ENCODE peak calls at places on chromosomes 4 and X, in ten cellular contexts. One of them, this sample, is unnamed. For H3K36me3, the result is how much of the 10 kb centered on the place peaks cover.

GRCh38 chrX:46407753-46408130 is 137.5 kb downstream of the ZNF674 start:
- DNase-seq in IMR-90: peak
- DNase-seq in K562: no peak
- DNase-seq in HepG2: no peak
- DNase-seq in H1: no peak
- DNase-seq in GM23248: peak
- DNase-seq in mammary epithelial cell: no peak
- DNase-seq in fibroblast of lung: peak
- DNase-seq in MM.1S: no peak
- DNase-seq in DND-41: no peak
- DNase-seq in this sample: peak

GRCh38 chr4:10722957-10723356 is 38.4 kb upstream of the CLNK start:
- DNase-seq in GM23248: no peak
- DNase-seq in K562: no peak
- DNase-seq in HepG2: no peak
- DNase-seq in IMR-90: no peak
- DNase-seq in H1: no peak
- DNase-seq in fibroblast of lung: no peak
- DNase-seq in mammary epithelial cell: no peak
- DNase-seq in DND-41: no peak
- DNase-seq in MM.1S: peak
- DNase-seq in this sample: no peak

GRCh38 chr4:156098846-156099245 is 145.2 kb upstream of the CTSO start:
- DNase-seq in HepG2: no peak
- DNase-seq in K562: no peak
- DNase-seq in H1: no peak
- DNase-seq in MM.1S: no peak
- DNase-seq in IMR-90: no peak
- DNase-seq in DND-41: no peak
- DNase-seq in mammary epithelial cell: no peak
- DNase-seq in fibroblast of lung: no peak
- DNase-seq in GM23248: no peak
- DNase-seq in this sample: peak

GRCh38 chrX:103535206-103535605 is 15.9 kb upstream of the RAB40A start:
- DNase-seq in GM23248: no peak
- DNase-seq in HepG2: no peak
- DNase-seq in mammary epithelial cell: no peak
- DNase-seq in IMR-90: no peak
- DNase-seq in K562: no peak
- DNase-seq in H1: no peak
- DNase-seq in DND-41: no peak
- DNase-seq in MM.1S: no peak
- DNase-seq in fibroblast of lung: no peak
- DNase-seq in this sample: no peak

GRCh38 chr4:87122252-87122651 is 98.2 kb downstream of the KLHL8 start:
- DNase-seq in H1: no peak
- DNase-seq in fibroblast of lung: peak
- DNase-seq in DND-41: no peak
- DNase-seq in GM23248: no peak
- DNase-seq in MM.1S: no peak
- DNase-seq in HepG2: no peak
- DNase-seq in mammary epithelial cell: peak
- DNase-seq in IMR-90: peak
- DNase-seq in K562: no peak
- DNase-seq in this sample: no peak

GRCh38 chrX:153844509-153845082 is 14.3 kb upstream of the PDZD4 start:
- DNase-seq in IMR-90: no peak
- DNase-seq in DND-41: no peak
- DNase-seq in GM23248: no peak
- DNase-seq in MM.1S: no peak
- DNase-seq in HepG2: no peak
- DNase-seq in fibroblast of lung: no peak
- DNase-seq in K562: no peak
- DNase-seq in H1: no peak
- DNase-seq in mammary epithelial cell: no peak
- DNase-seq in this sample: no peak

GRCh38 chr4:142705820-142706219 is 140.3 kb downstream of the INPP4B start:
- DNase-seq in MM.1S: no peak
- DNase-seq in K562: no peak
- DNase-seq in IMR-90: no peak
- DNase-seq in fibroblast of lung: no peak
- DNase-seq in HepG2: no peak
- DNase-seq in mammary epithelial cell: no peak
- DNase-seq in H1: no peak
- DNase-seq in GM23248: peak
- DNase-seq in DND-41: no peak
- DNase-seq in this sample: no peak

GRCh38 chrX:150980711-150981110 is 2.4 kb upstream of the HMGB3 start:
- DNase-seq in H1: no peak
- DNase-seq in mammary epithelial cell: no peak
- DNase-seq in DND-41: no peak
- DNase-seq in IMR-90: no peak
- DNase-seq in GM23248: no peak
- DNase-seq in MM.1S: no peak
- DNase-seq in HepG2: no peak
- DNase-seq in fibroblast of lung: no peak
- DNase-seq in K562: no peak
- DNase-seq in this sample: no peak

GRCh38 chr4:185412412-185412811 is 13.4 kb downstream of the UFSP2 start:
- DNase-seq in mammary epithelial cell: no peak
- DNase-seq in DND-41: no peak
- DNase-seq in GM23248: peak
- DNase-seq in MM.1S: peak
- DNase-seq in IMR-90: peak
- DNase-seq in fibroblast of lung: no peak
- DNase-seq in HepG2: no peak
- DNase-seq in H1: no peak
- DNase-seq in K562: no peak
- DNase-seq in this sample: no peak

GRCh38 chr4:41832961-41833360 is 84.4 kb upstream of the PHOX2B start:
- DNase-seq in H1: no peak
- DNase-seq in K562: no peak
- DNase-seq in IMR-90: no peak
- DNase-seq in DND-41: no peak
- DNase-seq in fibroblast of lung: no peak
- DNase-seq in MM.1S: no peak
- DNase-seq in HepG2: no peak
- DNase-seq in GM23248: no peak
- DNase-seq in mammary epithelial cell: no peak
- DNase-seq in this sample: no peak

DNA sequence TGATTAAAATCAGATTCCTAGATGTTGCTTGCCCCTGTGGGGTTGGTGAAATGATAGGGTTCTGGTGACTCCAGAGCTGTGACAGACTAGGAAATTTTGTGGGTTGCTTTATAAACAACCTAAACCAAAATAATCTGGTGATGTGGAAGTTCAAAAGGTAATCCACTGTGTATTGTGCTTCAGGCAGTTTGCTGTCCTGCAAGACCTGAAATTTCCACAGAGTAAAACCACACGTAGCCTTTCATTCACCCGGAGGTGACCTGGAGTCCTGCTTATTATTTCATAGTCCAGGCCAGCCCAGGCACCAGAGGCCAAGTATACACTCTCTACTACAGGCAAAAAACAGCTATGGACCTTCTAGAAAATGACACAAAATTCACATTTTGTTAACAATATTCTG is 114.6 kb upstream of the CBR4 start:
- DNase-seq in HepG2: no peak
- DNase-seq in IMR-90: peak
- DNase-seq in mammary epithelial cell: peak
- DNase-seq in DND-41: no peak
- DNase-seq in fibroblast of lung: no peak
- DNase-seq in GM23248: no peak
- DNase-seq in H1: no peak
- DNase-seq in MM.1S: no peak
- DNase-seq in K562: no peak
- DNase-seq in this sample: no peak
- H3K36me3 ChIP-seq in HepG2: under half
- H3K36me3 ChIP-seq in IMR-90: under half
- H3K36me3 ChIP-seq in mammary epithelial cell: under half
- H3K36me3 ChIP-seq in DND-41: under half
- H3K36me3 ChIP-seq in fibroblast of lung: under half
- H3K36me3 ChIP-seq in GM23248: half or more
- H3K36me3 ChIP-seq in H1: under half
- H3K36me3 ChIP-seq in MM.1S: under half
- H3K36me3 ChIP-seq in K562: under half
- H3K36me3 ChIP-seq in this sample: half or more

GRCh38 chr4:5098176-5098575 is 46.9 kb downstream of the STK32B start:
- DNase-seq in HepG2: no peak
- DNase-seq in H1: no peak
- DNase-seq in mammary epithelial cell: no peak
- DNase-seq in K562: no peak
- DNase-seq in DND-41: no peak
- DNase-seq in fibroblast of lung: no peak
- DNase-seq in MM.1S: no peak
- DNase-seq in IMR-90: peak
- DNase-seq in GM23248: no peak
- DNase-seq in this sample: no peak
- H2AFZ ChIP-seq in HepG2: no peak
- H2AFZ ChIP-seq in H1: no peak
- H2AFZ ChIP-seq in mammary epithelial cell: no peak
- H2AFZ ChIP-seq in K562: no peak
- H2AFZ ChIP-seq in DND-41: no peak
- H2AFZ ChIP-seq in fibroblast of lung: no peak
- H2AFZ ChIP-seq in MM.1S: no peak
- H2AFZ ChIP-seq in IMR-90: no peak
- H2AFZ ChIP-seq in GM23248: no peak
- H2AFZ ChIP-seq in this sample: no peak

GRCh38 chrX:48918644-48919340 is at the start of gene PIM2:
- DNase-seq in HepG2: peak
- DNase-seq in IMR-90: peak
- DNase-seq in mammary epithelial cell: peak
- DNase-seq in DND-41: peak
- DNase-seq in MM.1S: peak
- DNase-seq in K562: peak
- DNase-seq in H1: peak
- DNase-seq in fibroblast of lung: peak
- DNase-seq in GM23248: peak
- DNase-seq in this sample: peak

GRCh38 chrX:48917139-48917980 is 1.5 kb downstream of the PIM2 start:
- DNase-seq in H1: peak
- DNase-seq in MM.1S: peak
- DNase-seq in GM23248: peak
- DNase-seq in K562: peak
- DNase-seq in fibroblast of lung: peak
- DNase-seq in IMR-90: peak
- DNase-seq in DND-41: peak
- DNase-seq in mammary epithelial cell: peak
- DNase-seq in HepG2: peak
- DNase-seq in this sample: peak

GRCh38 chrX:48919360-48919821 is 567 bp upstream of the PIM2 start:
- DNase-seq in mammary epithelial cell: no peak
- DNase-seq in IMR-90: no peak
- DNase-seq in MM.1S: peak
- DNase-seq in DND-41: no peak
- DNase-seq in HepG2: no peak
- DNase-seq in H1: no peak
- DNase-seq in GM23248: peak
- DNase-seq in K562: no peak
- DNase-seq in fibroblast of lung: no peak
- DNase-seq in this sample: peak

GRCh38 chrX:48919947-48920712 is 1.3 kb upstream of the PIM2 start:
- DNase-seq in HepG2: no peak
- DNase-seq in GM23248: no peak
- DNase-seq in fibroblast of lung: no peak
- DNase-seq in K562: peak
- DNase-seq in IMR-90: no peak
- DNase-seq in H1: no peak
- DNase-seq in DND-41: no peak
- DNase-seq in MM.1S: no peak
- DNase-seq in mammary epithelial cell: no peak
- DNase-seq in this sample: peak

DNA sequence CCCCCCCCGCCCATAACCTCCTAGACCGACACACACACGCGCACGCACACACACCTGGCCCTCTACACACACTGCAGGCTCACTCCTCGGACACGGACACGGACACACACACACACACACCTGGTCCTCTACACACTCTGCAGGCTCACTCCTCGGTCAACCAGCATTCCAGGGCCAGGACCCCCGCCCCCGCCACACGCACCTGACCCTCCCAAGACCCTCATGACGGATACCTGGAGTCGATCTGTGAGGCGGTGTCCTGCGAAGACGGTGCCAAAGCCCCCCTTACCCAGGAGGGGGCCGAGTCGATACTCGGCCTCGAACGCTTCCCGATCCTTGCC is 551 bp downstream of the PIM2 start:
- DNase-seq in IMR-90: no peak
- DNase-seq in DND-41: no peak
- DNase-seq in mammary epithelial cell: no peak
- DNase-seq in MM.1S: no peak
- DNase-seq in GM23248: no peak
- DNase-seq in HepG2: no peak
- DNase-seq in K562: no peak
- DNase-seq in H1: no peak
- DNase-seq in fibroblast of lung: no peak
- DNase-seq in this sample: no peak
- H3K36me3 ChIP-seq in IMR-90: under half
- H3K36me3 ChIP-seq in DND-41: under half
- H3K36me3 ChIP-seq in mammary epithelial cell: under half
- H3K36me3 ChIP-seq in MM.1S: under half
- H3K36me3 ChIP-seq in GM23248: under half
- H3K36me3 ChIP-seq in HepG2: under half
- H3K36me3 ChIP-seq in K562: half or more
- H3K36me3 ChIP-seq in H1: under half
- H3K36me3 ChIP-seq in fibroblast of lung: under half
- H3K36me3 ChIP-seq in this sample: under half

GRCh38 chr4:36288727-36289126 is 7.3 kb downstream of the DTHD1 start:
- DNase-seq in mammary epithelial cell: no peak
- DNase-seq in MM.1S: no peak
- DNase-seq in H1: no peak
- DNase-seq in GM23248: no peak
- DNase-seq in DND-41: no peak
- DNase-seq in fibroblast of lung: no peak
- DNase-seq in IMR-90: peak
- DNase-seq in K562: no peak
- DNase-seq in HepG2: no peak
- DNase-seq in this sample: peak

GRCh38 chr4:36283912-36284465 is 2.6 kb downstream of the DTHD1 start:
- DNase-seq in K562: no peak
- DNase-seq in H1: no peak
- DNase-seq in HepG2: no peak
- DNase-seq in IMR-90: no peak
- DNase-seq in MM.1S: no peak
- DNase-seq in fibroblast of lung: no peak
- DNase-seq in DND-41: no peak
- DNase-seq in mammary epithelial cell: no peak
- DNase-seq in GM23248: no peak
- DNase-seq in this sample: no peak

GRCh38 chr4:36286481-36286871 is 5.1 kb downstream of the DTHD1 start:
- DNase-seq in K562: no peak
- DNase-seq in fibroblast of lung: no peak
- DNase-seq in IMR-90: no peak
- DNase-seq in H1: no peak
- DNase-seq in mammary epithelial cell: no peak
- DNase-seq in DND-41: no peak
- DNase-seq in HepG2: no peak
- DNase-seq in MM.1S: no peak
- DNase-seq in GM23248: no peak
- DNase-seq in this sample: no peak

GRCh38 chr4:36281384-36282106 is at the start of gene DTHD1:
- DNase-seq in mammary epithelial cell: peak
- DNase-seq in IMR-90: no peak
- DNase-seq in HepG2: no peak
- DNase-seq in MM.1S: no peak
- DNase-seq in H1: no peak
- DNase-seq in DND-41: no peak
- DNase-seq in fibroblast of lung: no peak
- DNase-seq in K562: no peak
- DNase-seq in GM23248: no peak
- DNase-seq in this sample: no peak

GRCh38 chr4:36285784-36286480 is 4.5 kb downstream of the DTHD1 start:
- DNase-seq in fibroblast of lung: no peak
- DNase-seq in DND-41: peak
- DNase-seq in MM.1S: peak
- DNase-seq in K562: no peak
- DNase-seq in GM23248: no peak
- DNase-seq in HepG2: no peak
- DNase-seq in H1: no peak
- DNase-seq in mammary epithelial cell: peak
- DNase-seq in IMR-90: no peak
- DNase-seq in this sample: no peak
- H2AFZ ChIP-seq in fibroblast of lung: no peak
- H2AFZ ChIP-seq in DND-41: peak
- H2AFZ ChIP-seq in MM.1S: no peak
- H2AFZ ChIP-seq in K562: no peak
- H2AFZ ChIP-seq in GM23248: no peak
- H2AFZ ChIP-seq in HepG2: no peak
- H2AFZ ChIP-seq in H1: no peak
- H2AFZ ChIP-seq in mammary epithelial cell: peak
- H2AFZ ChIP-seq in IMR-90: no peak
- H2AFZ ChIP-seq in this sample: no peak